ENCODE peak calls at places on chromosome 14, in ten cellular contexts. E is MCF 10A, F is progenitor cell of endocrine pancreas, Z is mucosa of descending colon, C is dorsolateral prefrontal cortex, N is fibroblast of pulmonary artery, Y is osteocyte, K is adrenal gland, L is GM06990, B is AG09309. P is an unnamed sample.

GRCh38 chr14:21791749-21792148 is 118.1 kb upstream of the OR4E1 start:
- DNase-seq in E (no peak), F (no peak), Z (no peak), C (no peak), N (no peak), Y (no peak), K (no peak), L (no peak), B (no peak), P (no peak)

GRCh38 chr14:64444984-64445845 is 20.1 kb upstream of the AKAP5 start:
- DNase-seq in E (peak; percentile 64), F (no peak), Z (no peak), C (no peak), N (peak; percentile 87), Y (peak; percentile 76), K (peak; percentile 53), L (peak; percentile 50), B (peak; percentile 41), P (no peak)

GRCh38 chr14:64671591-64671990 is 32.6 kb upstream of the PLEKHG3 start:
- DNase-seq in E (peak; percentile 81), F (no peak), Z (no peak), C (no peak), N (peak; percentile 83), Y (no peak), K (no peak), L (no peak), B (no peak), P (no peak)

GRCh38 chr14:20855652-20856291 is 35.4 kb upstream of the RNASE3 start:
- DNase-seq in E (peak; percentile 75), F (peak; percentile 24), Z (no peak), C (peak; percentile 60), N (peak; percentile 81), Y (no peak), K (peak; percentile 69), L (peak; percentile 16), B (no peak), P (peak; percentile 62)

GRCh38 chr14:96265387-96265786 is 9.4 kb downstream of the BDKRB1 start:
- DNase-seq in E (no peak), F (no peak), Z (no peak), C (no peak), N (no peak), Y (no peak), K (no peak), L (no peak), B (no peak), P (no peak)

GRCh38 chr14:81169711-81170103 is 51.1 kb downstream of the GTF2A1 start:
- DNase-seq in E (no peak), F (no peak), Z (peak; percentile 75), C (peak; percentile 63), N (no peak), Y (no peak), K (peak; percentile 70), L (no peak), B (no peak), P (no peak)

GRCh38 chr14:67567654-67568053 is 32.4 kb downstream of the PIGH start:
- DNase-seq in E (peak; percentile 63), F (no peak), Z (no peak), C (no peak), N (no peak), Y (no peak), K (peak; percentile 82), L (no peak), B (no peak), P (no peak)

GRCh38 chr14:28770061-28770460 is 3.5 kb downstream of the FOXG1 start:
- DNase-seq in E (no peak), F (no peak), Z (no peak), C (no peak), N (no peak), Y (no peak), K (no peak), L (no peak), B (no peak), P (no peak)

GRCh38 chr14:105126126-105126969 is 42.2 kb downstream of the JAG2 start:
- DNase-seq in E (no peak), F (no peak), Z (peak; percentile 36), C (no peak), N (no peak), Y (peak; percentile 83), K (no peak), L (no peak), B (no peak), P (no peak)

GRCh38 chr14:69683971-69684370 is 72.6 kb downstream of the SUSD6 start:
- DNase-seq in E (no peak), F (no peak), Z (no peak), C (no peak), N (no peak), Y (no peak), K (no peak), L (no peak), B (no peak), P (no peak)

GRCh38 chr14:64683264-64683663 is 21.0 kb upstream of the PLEKHG3 start:
- DNase-seq in E (no peak), F (no peak), Z (no peak), C (peak; percentile 95), N (no peak), Y (no peak), K (no peak), L (no peak), B (no peak), P (no peak)

GRCh38 chr14:87149583-87150354 is 843.2 kb downstream of the GALC start:
- DNase-seq in E (peak; percentile 75), F (no peak), Z (no peak), C (no peak), N (peak; percentile 1), Y (no peak), K (no peak), L (no peak), B (no peak), P (no peak)

GRCh38 chr14:52080171-52080800 is 11.4 kb upstream of the NID2 start:
- DNase-seq in E (peak; percentile 63), F (no peak), Z (no peak), C (no peak), N (peak; percentile 87), Y (no peak), K (no peak), L (no peak), B (no peak), P (no peak)

GRCh38 chr14:89400529-89400928 is 16.5 kb downstream of the FOXN3 start:
- DNase-seq in E (no peak), F (no peak), Z (no peak), C (no peak), N (no peak), Y (no peak), K (no peak), L (no peak), B (no peak), P (no peak)
- TF ChIP-seq CTCF in E (no peak), F (no peak), Z (no peak), C (no peak), N (no peak), Y (no peak), K (no peak), L (no peak), B (no peak), P (no peak)

GRCh38 chr14:42200951-42201350 is 594.3 kb downstream of the LRFN5 start:
- DNase-seq in E (no peak), F (no peak), Z (no peak), C (no peak), N (no peak), Y (no peak), K (no peak), L (no peak), B (no peak), P (no peak)
- TF ChIP-seq CTCF in E (no peak), F (no peak), Z (no peak), C (no peak), N (no peak), Y (no peak), K (no peak), L (no peak), B (no peak), P (no peak)

GRCh38 chr14:79544671-79545070 is 666.6 kb downstream of the DIO2 start:
- DNase-seq in E (no peak), F (no peak), Z (no peak), C (no peak), N (peak; percentile 45), Y (no peak), K (no peak), L (no peak), B (peak; percentile 38), P (no peak)

GRCh38 chr14:79542121-79542520 is 669.2 kb downstream of the DIO2 start:
- DNase-seq in E (no peak), F (no peak), Z (no peak), C (no peak), N (peak; percentile 40), Y (no peak), K (no peak), L (no peak), B (no peak), P (no peak)

GRCh38 chr14:79540394-79540793 is 670.9 kb downstream of the DIO2 start:
- DNase-seq in E (no peak), F (no peak), Z (no peak), C (no peak), N (no peak), Y (no peak), K (no peak), L (no peak), B (no peak), P (no peak)

GRCh38 chr14:79543348-79543747 is 668.0 kb downstream of the DIO2 start:
- DNase-seq in E (no peak), F (no peak), Z (no peak), C (no peak), N (no peak), Y (no peak), K (no peak), L (no peak), B (no peak), P (no peak)

GRCh38 chr14:79543966-79544365 is 667.3 kb downstream of the DIO2 start:
- DNase-seq in E (peak; percentile 55), F (no peak), Z (no peak), C (no peak), N (peak; percentile 59), Y (no peak), K (no peak), L (no peak), B (no peak), P (no peak)
- TF ChIP-seq CTCF in E (peak; percentile 28), F (peak; percentile 70), Z (no peak), C (peak; percentile 35), N (peak; percentile 66), Y (peak; percentile 43), K (peak; percentile 21), L (peak; percentile 39), B (peak; percentile 58), P (peak; percentile 24)

GRCh38 chr14:89013698-89014569 is 189.5 kb downstream of the TTC8 start:
- DNase-seq in E (no peak), F (no peak), Z (no peak), C (no peak), N (no peak), Y (no peak), K (no peak), L (no peak), B (no peak), P (no peak)

GRCh38 chr14:89011727-89012271 is 187.3 kb downstream of the TTC8 start:
- DNase-seq in E (no peak), F (no peak), Z (no peak), C (no peak), N (no peak), Y (no peak), K (no peak), L (no peak), B (no peak), P (peak; percentile 9)

GRCh38 chr14:89012272-89013097 is 188.0 kb downstream of the TTC8 start:
- DNase-seq in E (no peak), F (no peak), Z (no peak), C (no peak), N (no peak), Y (no peak), K (no peak), L (no peak), B (no peak), P (no peak)

GRCh38 chr14:89014570-89014847 is 190.1 kb downstream of the TTC8 start:
- DNase-seq in E (no peak), F (no peak), Z (no peak), C (no peak), N (no peak), Y (no peak), K (no peak), L (no peak), B (no peak), P (no peak)

GRCh38 chr14:89013098-89013504 is 188.7 kb downstream of the TTC8 start:
- DNase-seq in E (peak; percentile 33), F (no peak), Z (peak; percentile 72), C (no peak), N (peak; percentile 42), Y (no peak), K (no peak), L (no peak), B (no peak), P (peak; percentile 69)
- TF ChIP-seq CTCF in E (no peak), F (peak; percentile 50), Z (peak; percentile 20), C (no peak), N (peak; percentile 37), Y (peak; percentile 29), K (no peak), L (no peak), B (peak; percentile 40), P (no peak)

P was measured in Calu3.